ENCODE peak calls at places on chromosomes 3 and 15, in six cellular contexts. One of them, this sample, is unnamed. For H3K4me1, the result is how much of the 10 kb centered on the place peaks cover.

GRCh38 chr15:25790003-25790660 is 73.0 kb downstream of the ATP10A start:
- DNase-seq in right cardiac atrium: no peak
- DNase-seq in fibroblast of lung: peak
- DNase-seq in sigmoid colon: peak
- DNase-seq in psoas muscle: no peak
- DNase-seq in Caco-2: no peak
- DNase-seq in this sample: peak

GRCh38 chr15:59833366-59833765 is 144.2 kb upstream of the BNIP2 start:
- DNase-seq in right cardiac atrium: no peak
- DNase-seq in fibroblast of lung: no peak
- DNase-seq in sigmoid colon: no peak
- DNase-seq in psoas muscle: no peak
- DNase-seq in Caco-2: no peak
- DNase-seq in this sample: no peak

GRCh38 chr3:118972974-118973373 is 61.7 kb downstream of the IGSF11 start:
- DNase-seq in right cardiac atrium: no peak
- DNase-seq in fibroblast of lung: no peak
- DNase-seq in sigmoid colon: peak
- DNase-seq in psoas muscle: no peak
- DNase-seq in Caco-2: no peak
- DNase-seq in this sample: no peak

GRCh38 chr3:156558389-156558788 is 3.5 kb upstream of the SSR3 start:
- DNase-seq in right cardiac atrium: no peak
- DNase-seq in fibroblast of lung: no peak
- DNase-seq in sigmoid colon: no peak
- DNase-seq in psoas muscle: no peak
- DNase-seq in Caco-2: no peak
- DNase-seq in this sample: no peak

GRCh38 chr3:38029400-38030125 is at the start of gene PLCD1:
- DNase-seq in right cardiac atrium: peak
- DNase-seq in fibroblast of lung: peak
- DNase-seq in sigmoid colon: peak
- DNase-seq in psoas muscle: peak
- DNase-seq in Caco-2: no peak
- DNase-seq in this sample: peak

GRCh38 chr3:23888617-23889228 is 28.1 kb downstream of the NKIRAS1 start:
- DNase-seq in right cardiac atrium: no peak
- DNase-seq in fibroblast of lung: peak
- DNase-seq in sigmoid colon: no peak
- DNase-seq in psoas muscle: no peak
- DNase-seq in Caco-2: no peak
- DNase-seq in this sample: no peak

GRCh38 chr15:27669641-27670040 is 429.5 kb downstream of the OCA2 start:
- DNase-seq in right cardiac atrium: no peak
- DNase-seq in fibroblast of lung: no peak
- DNase-seq in sigmoid colon: no peak
- DNase-seq in psoas muscle: no peak
- DNase-seq in Caco-2: no peak
- DNase-seq in this sample: no peak

GRCh38 chr3:1068985-1069384 is 23.8 kb upstream of the CNTN6 start:
- DNase-seq in right cardiac atrium: no peak
- DNase-seq in fibroblast of lung: no peak
- DNase-seq in sigmoid colon: no peak
- DNase-seq in psoas muscle: no peak
- DNase-seq in Caco-2: no peak
- DNase-seq in this sample: no peak

GRCh38 chr3:29494305-29495036 is 213.6 kb downstream of the RBMS3 start:
- DNase-seq in right cardiac atrium: no peak
- DNase-seq in fibroblast of lung: peak
- DNase-seq in sigmoid colon: no peak
- DNase-seq in psoas muscle: no peak
- DNase-seq in Caco-2: no peak
- DNase-seq in this sample: no peak

GRCh38 chr3:76585794-76586392 is 454.0 kb upstream of the ROBO2 start:
- DNase-seq in right cardiac atrium: no peak
- DNase-seq in fibroblast of lung: peak
- DNase-seq in sigmoid colon: no peak
- DNase-seq in psoas muscle: no peak
- DNase-seq in Caco-2: no peak
- DNase-seq in this sample: no peak

GRCh38 chr3:76582098-76582497 is 457.8 kb upstream of the ROBO2 start:
- DNase-seq in right cardiac atrium: no peak
- DNase-seq in fibroblast of lung: no peak
- DNase-seq in sigmoid colon: no peak
- DNase-seq in psoas muscle: no peak
- DNase-seq in Caco-2: no peak
- DNase-seq in this sample: no peak

GRCh38 chr3:76582632-76583378 is 457.1 kb upstream of the ROBO2 start:
- DNase-seq in right cardiac atrium: no peak
- DNase-seq in fibroblast of lung: no peak
- DNase-seq in sigmoid colon: no peak
- DNase-seq in psoas muscle: no peak
- DNase-seq in Caco-2: no peak
- DNase-seq in this sample: no peak

DNA sequence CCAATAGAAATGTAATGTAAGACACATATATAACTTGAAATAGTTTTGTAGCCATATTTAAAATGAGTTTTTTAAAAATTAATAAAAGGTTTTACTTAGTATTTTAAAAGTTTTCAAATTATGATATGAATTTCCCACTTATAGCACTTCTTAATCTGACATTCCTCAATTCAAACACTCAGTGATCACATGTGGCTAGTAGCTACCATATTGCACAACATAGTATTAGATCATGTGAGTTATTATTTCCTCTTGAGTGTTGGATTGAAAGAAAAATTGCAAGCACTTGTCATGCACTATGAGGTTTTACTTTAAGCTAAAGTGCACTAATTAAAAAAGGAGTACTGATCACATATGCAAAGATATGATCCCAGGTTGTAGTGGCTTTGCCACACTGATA is 453.4 kb upstream of the ROBO2 start:
- DNase-seq in right cardiac atrium: no peak
- DNase-seq in fibroblast of lung: no peak
- DNase-seq in sigmoid colon: no peak
- DNase-seq in psoas muscle: no peak
- DNase-seq in Caco-2: no peak
- DNase-seq in this sample: no peak
- H3K4me1 ChIP-seq in right cardiac atrium: under half
- H3K4me1 ChIP-seq in fibroblast of lung: under half
- H3K4me1 ChIP-seq in sigmoid colon: under half
- H3K4me1 ChIP-seq in psoas muscle: under half
- H3K4me1 ChIP-seq in Caco-2: under half
- H3K4me1 ChIP-seq in this sample: under half

GRCh38 chr3:182917134-182917533 is 63.2 kb downstream of the DCUN1D1 start:
- DNase-seq in right cardiac atrium: no peak
- DNase-seq in fibroblast of lung: no peak
- DNase-seq in sigmoid colon: no peak
- DNase-seq in psoas muscle: no peak
- DNase-seq in Caco-2: no peak
- DNase-seq in this sample: no peak
- H3K4me1 ChIP-seq in right cardiac atrium: under half
- H3K4me1 ChIP-seq in fibroblast of lung: under half
- H3K4me1 ChIP-seq in sigmoid colon: under half
- H3K4me1 ChIP-seq in psoas muscle: under half
- H3K4me1 ChIP-seq in Caco-2: under half
- H3K4me1 ChIP-seq in this sample: under half

DNA sequence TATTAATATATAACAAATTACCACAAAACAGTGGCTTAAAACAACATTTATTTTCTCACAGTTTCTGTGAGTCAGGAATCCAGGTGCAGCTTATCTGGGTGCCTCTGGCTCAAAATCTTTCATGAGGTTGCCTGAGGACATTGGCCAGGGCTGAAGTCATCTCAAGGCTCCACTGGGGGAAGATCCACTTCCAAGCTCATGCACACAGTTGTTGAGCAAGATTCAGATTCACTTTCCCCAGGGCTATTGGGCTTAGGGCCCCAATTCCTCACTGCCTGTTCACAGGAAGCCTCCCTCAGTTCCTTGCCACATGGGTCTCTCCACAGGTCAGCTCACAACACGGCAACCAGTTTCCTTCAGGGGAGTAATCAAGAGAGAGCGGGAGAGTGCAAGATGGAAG is 35.0 kb downstream of the RFTN1 start:
- DNase-seq in right cardiac atrium: no peak
- DNase-seq in fibroblast of lung: peak
- DNase-seq in sigmoid colon: no peak
- DNase-seq in psoas muscle: peak
- DNase-seq in Caco-2: peak
- DNase-seq in this sample: no peak
- H3K4me1 ChIP-seq in right cardiac atrium: under half
- H3K4me1 ChIP-seq in fibroblast of lung: under half
- H3K4me1 ChIP-seq in sigmoid colon: under half
- H3K4me1 ChIP-seq in psoas muscle: under half
- H3K4me1 ChIP-seq in Caco-2: half or more
- H3K4me1 ChIP-seq in this sample: under half

DNA sequence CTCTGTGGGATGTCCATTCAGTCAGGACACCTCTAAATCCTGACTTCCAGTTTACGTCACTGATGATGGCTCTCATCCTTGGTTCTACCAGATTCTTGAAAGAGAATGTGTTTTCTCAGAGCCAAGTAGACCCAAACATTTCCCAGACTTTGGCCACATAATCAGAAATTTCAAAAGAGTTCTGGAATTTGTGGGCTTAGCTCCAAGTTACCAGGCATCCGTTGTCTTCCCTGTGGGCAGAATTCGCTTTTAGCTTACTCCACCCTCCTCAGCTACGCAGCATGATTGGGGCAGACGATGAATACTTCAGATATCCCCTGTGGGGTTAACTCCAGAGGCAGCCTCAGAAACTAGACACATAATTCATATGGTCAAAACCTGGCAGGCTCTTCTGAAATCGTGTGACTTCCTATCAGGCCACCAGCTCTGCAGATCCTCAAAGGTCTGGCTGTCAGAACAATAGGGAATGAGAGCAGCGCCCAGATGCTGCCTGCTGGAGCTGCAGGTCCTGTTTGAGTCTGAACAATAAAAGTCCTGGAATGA is 30.6 kb downstream of the CRTC3 start:
- DNase-seq in right cardiac atrium: peak
- DNase-seq in fibroblast of lung: peak
- DNase-seq in sigmoid colon: peak
- DNase-seq in psoas muscle: peak
- DNase-seq in Caco-2: no peak
- DNase-seq in this sample: peak
- H3K4me1 ChIP-seq in right cardiac atrium: under half
- H3K4me1 ChIP-seq in fibroblast of lung: under half
- H3K4me1 ChIP-seq in sigmoid colon: half or more
- H3K4me1 ChIP-seq in psoas muscle: under half
- H3K4me1 ChIP-seq in Caco-2: under half
- H3K4me1 ChIP-seq in this sample: half or more

DNA sequence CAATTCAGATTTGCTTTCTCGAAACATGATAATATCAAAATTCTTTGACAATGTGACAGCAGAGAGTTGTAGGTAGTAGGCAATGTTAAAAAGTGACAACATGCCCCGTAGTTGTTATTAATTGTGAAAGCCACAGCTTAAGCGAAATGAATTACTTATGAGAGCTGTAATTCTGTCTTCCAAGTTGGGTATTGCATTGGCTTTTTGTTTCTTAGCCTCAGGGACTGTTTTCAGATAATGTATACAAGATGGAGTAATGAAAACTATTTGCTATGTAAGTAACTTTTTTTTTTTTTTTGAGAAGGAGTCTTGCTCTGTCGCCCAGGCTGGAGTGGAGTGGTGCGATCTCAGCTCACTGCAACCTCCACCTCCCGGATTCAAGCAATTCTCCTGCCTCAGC is 43.1 kb upstream of the MAP3K13 start:
- DNase-seq in right cardiac atrium: no peak
- DNase-seq in fibroblast of lung: no peak
- DNase-seq in sigmoid colon: no peak
- DNase-seq in psoas muscle: no peak
- DNase-seq in Caco-2: no peak
- DNase-seq in this sample: no peak
- H3K4me1 ChIP-seq in right cardiac atrium: under half
- H3K4me1 ChIP-seq in fibroblast of lung: under half
- H3K4me1 ChIP-seq in sigmoid colon: under half
- H3K4me1 ChIP-seq in psoas muscle: under half
- H3K4me1 ChIP-seq in Caco-2: under half
- H3K4me1 ChIP-seq in this sample: under half

GRCh38 chr15:40336129-40337122 is 4.3 kb downstream of the CCDC9B start:
- DNase-seq in right cardiac atrium: peak
- DNase-seq in fibroblast of lung: no peak
- DNase-seq in sigmoid colon: no peak
- DNase-seq in psoas muscle: no peak
- DNase-seq in Caco-2: no peak
- DNase-seq in this sample: no peak

GRCh38 chr15:40338921-40339620 is 1.7 kb downstream of the CCDC9B start:
- DNase-seq in right cardiac atrium: peak
- DNase-seq in fibroblast of lung: peak
- DNase-seq in sigmoid colon: peak
- DNase-seq in psoas muscle: peak
- DNase-seq in Caco-2: no peak
- DNase-seq in this sample: peak

GRCh38 chr15:40337597-40337996 is 3.1 kb downstream of the CCDC9B start:
- DNase-seq in right cardiac atrium: peak
- DNase-seq in fibroblast of lung: no peak
- DNase-seq in sigmoid colon: peak
- DNase-seq in psoas muscle: peak
- DNase-seq in Caco-2: no peak
- DNase-seq in this sample: no peak

GRCh38 chr15:40339621-40339945 is 1.2 kb downstream of the CCDC9B start:
- DNase-seq in right cardiac atrium: peak
- DNase-seq in fibroblast of lung: no peak
- DNase-seq in sigmoid colon: no peak
- DNase-seq in psoas muscle: no peak
- DNase-seq in Caco-2: no peak
- DNase-seq in this sample: no peak

DNA sequence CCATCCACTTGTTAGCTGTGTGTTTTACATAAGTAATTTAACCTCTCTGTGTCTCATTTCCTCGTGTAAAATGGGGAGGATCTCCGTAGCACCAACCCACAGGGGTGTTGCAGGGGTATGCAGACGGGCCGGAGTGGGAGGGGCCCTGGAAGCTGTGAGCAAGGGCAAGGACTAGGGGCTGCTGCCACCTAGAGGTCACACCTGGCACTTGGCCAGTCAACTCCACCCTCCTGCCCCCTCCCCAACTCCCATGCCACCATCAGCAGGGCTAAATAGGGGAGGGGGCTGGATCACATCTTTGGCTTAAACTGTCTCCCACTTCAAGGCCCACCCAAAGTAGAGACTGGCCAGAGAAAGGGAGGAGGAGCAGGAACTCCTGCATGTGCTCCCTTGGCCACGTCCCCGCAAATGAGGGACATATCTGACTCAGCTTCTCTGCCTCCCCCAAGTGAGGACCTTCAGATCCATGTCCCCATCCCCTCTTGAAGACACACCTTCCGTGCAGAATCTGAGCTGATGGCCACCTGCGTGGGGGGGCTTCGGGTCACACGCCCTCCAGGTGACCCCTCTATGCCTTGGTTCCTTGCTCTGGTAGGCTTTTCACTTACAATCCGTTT is 2.6 kb downstream of the CCDC9B start:
- DNase-seq in right cardiac atrium: peak
- DNase-seq in fibroblast of lung: peak
- DNase-seq in sigmoid colon: peak
- DNase-seq in psoas muscle: peak
- DNase-seq in Caco-2: peak
- DNase-seq in this sample: peak
- H3K4me1 ChIP-seq in right cardiac atrium: under half
- H3K4me1 ChIP-seq in fibroblast of lung: under half
- H3K4me1 ChIP-seq in sigmoid colon: half or more
- H3K4me1 ChIP-seq in psoas muscle: half or more
- H3K4me1 ChIP-seq in Caco-2: under half
- H3K4me1 ChIP-seq in this sample: half or more

This sample was measured in gastrocnemius medialis.